ENCODE peak calls at places on chromosomes 6 and 20, in nine cellular contexts. One of them, this sample, is unnamed.

GRCh38 chr20:63058696-63059335 is 52.1 kb upstream of the BHLHE23 start:
- DNase-seq in A549: no peak
- DNase-seq in AG04450: no peak
- DNase-seq in cardiac muscle cell: no peak
- DNase-seq in pancreas: no peak
- DNase-seq in tibial artery: peak
- DNase-seq in tibial nerve: no peak
- DNase-seq in PC-3: no peak
- DNase-seq in SK-N-SH: no peak
- DNase-seq in this sample: no peak

GRCh38 chr6:33700391-33701050 is 11.0 kb downstream of the UQCC2 start:
- DNase-seq in cardiac muscle cell: peak
- DNase-seq in tibial nerve: no peak
- DNase-seq in AG04450: peak
- DNase-seq in tibial artery: no peak
- DNase-seq in A549: peak
- DNase-seq in PC-3: peak
- DNase-seq in SK-N-SH: peak
- DNase-seq in pancreas: peak
- DNase-seq in this sample: no peak

GRCh38 chr20:481167-481566 is 18.8 kb upstream of the TBC1D20 start:
- DNase-seq in PC-3: no peak
- DNase-seq in A549: no peak
- DNase-seq in cardiac muscle cell: no peak
- DNase-seq in SK-N-SH: no peak
- DNase-seq in tibial nerve: no peak
- DNase-seq in AG04450: no peak
- DNase-seq in tibial artery: no peak
- DNase-seq in pancreas: no peak
- DNase-seq in this sample: no peak

GRCh38 chr6:46521464-46521971 is 30.3 kb upstream of the RCAN2 start:
- DNase-seq in cardiac muscle cell: no peak
- DNase-seq in PC-3: no peak
- DNase-seq in A549: no peak
- DNase-seq in SK-N-SH: no peak
- DNase-seq in AG04450: no peak
- DNase-seq in pancreas: no peak
- DNase-seq in tibial artery: no peak
- DNase-seq in tibial nerve: no peak
- DNase-seq in this sample: no peak

GRCh38 chr20:61387204-61387958 is 135.3 kb downstream of the CDH4 start:
- DNase-seq in tibial nerve: no peak
- DNase-seq in A549: peak
- DNase-seq in SK-N-SH: peak
- DNase-seq in pancreas: peak
- DNase-seq in PC-3: no peak
- DNase-seq in tibial artery: no peak
- DNase-seq in AG04450: no peak
- DNase-seq in cardiac muscle cell: peak
- DNase-seq in this sample: no peak

GRCh38 chr20:31496761-31497295 is 17.4 kb upstream of the HM13 start:
- DNase-seq in cardiac muscle cell: peak
- DNase-seq in tibial nerve: peak
- DNase-seq in A549: no peak
- DNase-seq in AG04450: no peak
- DNase-seq in pancreas: no peak
- DNase-seq in SK-N-SH: no peak
- DNase-seq in tibial artery: peak
- DNase-seq in PC-3: no peak
- DNase-seq in this sample: peak

GRCh38 chr20:11906626-11907480 is 10.8 kb upstream of the BTBD3 start:
- DNase-seq in A549: no peak
- DNase-seq in cardiac muscle cell: no peak
- DNase-seq in pancreas: no peak
- DNase-seq in AG04450: no peak
- DNase-seq in tibial artery: no peak
- DNase-seq in tibial nerve: no peak
- DNase-seq in PC-3: peak
- DNase-seq in SK-N-SH: no peak
- DNase-seq in this sample: no peak

GRCh38 chr6:39929733-39930461 is 4.4 kb downstream of the MOCS1 start:
- DNase-seq in PC-3: peak
- DNase-seq in SK-N-SH: no peak
- DNase-seq in tibial nerve: no peak
- DNase-seq in A549: no peak
- DNase-seq in tibial artery: no peak
- DNase-seq in cardiac muscle cell: peak
- DNase-seq in pancreas: no peak
- DNase-seq in AG04450: no peak
- DNase-seq in this sample: no peak

GRCh38 chr6:11363881-11364576 is 131.6 kb upstream of the NEDD9 start:
- DNase-seq in pancreas: no peak
- DNase-seq in A549: no peak
- DNase-seq in SK-N-SH: no peak
- DNase-seq in PC-3: no peak
- DNase-seq in cardiac muscle cell: no peak
- DNase-seq in tibial artery: no peak
- DNase-seq in AG04450: no peak
- DNase-seq in tibial nerve: no peak
- DNase-seq in this sample: no peak

GRCh38 chr6:161544801-161545490 is 271.1 kb upstream of the AGPAT4 start:
- DNase-seq in cardiac muscle cell: no peak
- DNase-seq in A549: no peak
- DNase-seq in pancreas: no peak
- DNase-seq in tibial nerve: no peak
- DNase-seq in PC-3: no peak
- DNase-seq in AG04450: no peak
- DNase-seq in tibial artery: no peak
- DNase-seq in SK-N-SH: no peak
- DNase-seq in this sample: no peak

GRCh38 chr6:109349419-109349987 is 32.8 kb downstream of the CD164 start:
- DNase-seq in cardiac muscle cell: peak
- DNase-seq in PC-3: peak
- DNase-seq in AG04450: peak
- DNase-seq in tibial nerve: no peak
- DNase-seq in tibial artery: no peak
- DNase-seq in SK-N-SH: peak
- DNase-seq in A549: peak
- DNase-seq in pancreas: peak
- DNase-seq in this sample: no peak

GRCh38 chr20:32356935-32357868 is 929 bp upstream of the ASXL1 start:
- DNase-seq in cardiac muscle cell: peak
- DNase-seq in pancreas: peak
- DNase-seq in PC-3: peak
- DNase-seq in AG04450: no peak
- DNase-seq in A549: no peak
- DNase-seq in SK-N-SH: peak
- DNase-seq in tibial nerve: no peak
- DNase-seq in tibial artery: peak
- DNase-seq in this sample: no peak

GRCh38 chr6:24766685-24767462 is 7.9 kb upstream of the GMNN start:
- DNase-seq in tibial nerve: no peak
- DNase-seq in SK-N-SH: peak
- DNase-seq in tibial artery: no peak
- DNase-seq in A549: peak
- DNase-seq in PC-3: peak
- DNase-seq in pancreas: no peak
- DNase-seq in AG04450: no peak
- DNase-seq in cardiac muscle cell: peak
- DNase-seq in this sample: no peak

GRCh38 chr6:23016701-23017100 is 447.3 kb downstream of the HDGFL1 start:
- DNase-seq in PC-3: no peak
- DNase-seq in tibial artery: no peak
- DNase-seq in SK-N-SH: no peak
- DNase-seq in pancreas: no peak
- DNase-seq in A549: no peak
- DNase-seq in AG04450: no peak
- DNase-seq in tibial nerve: no peak
- DNase-seq in cardiac muscle cell: no peak
- DNase-seq in this sample: no peak

GRCh38 chr6:35948725-35949124 is 27.8 kb upstream of the SRPK1 start:
- DNase-seq in SK-N-SH: no peak
- DNase-seq in PC-3: peak
- DNase-seq in cardiac muscle cell: peak
- DNase-seq in A549: no peak
- DNase-seq in AG04450: no peak
- DNase-seq in tibial artery: no peak
- DNase-seq in tibial nerve: no peak
- DNase-seq in pancreas: no peak
- DNase-seq in this sample: no peak

GRCh38 chr6:104958720-104959452 is 2.0 kb downstream of the LIN28B start:
- DNase-seq in A549: no peak
- DNase-seq in PC-3: no peak
- DNase-seq in cardiac muscle cell: no peak
- DNase-seq in pancreas: no peak
- DNase-seq in SK-N-SH: no peak
- DNase-seq in tibial nerve: no peak
- DNase-seq in tibial artery: no peak
- DNase-seq in AG04450: no peak
- DNase-seq in this sample: no peak

GRCh38 chr6:33251390-33252012 is 20.2 kb downstream of the VPS52 start:
- DNase-seq in pancreas: no peak
- DNase-seq in tibial artery: peak
- DNase-seq in PC-3: no peak
- DNase-seq in tibial nerve: no peak
- DNase-seq in AG04450: no peak
- DNase-seq in cardiac muscle cell: no peak
- DNase-seq in SK-N-SH: no peak
- DNase-seq in A549: no peak
- DNase-seq in this sample: no peak

GRCh38 chr6:44966449-44967091 is 361.6 kb upstream of the RUNX2 start:
- DNase-seq in SK-N-SH: no peak
- DNase-seq in cardiac muscle cell: peak
- DNase-seq in pancreas: no peak
- DNase-seq in tibial nerve: no peak
- DNase-seq in tibial artery: no peak
- DNase-seq in A549: peak
- DNase-seq in PC-3: peak
- DNase-seq in AG04450: no peak
- DNase-seq in this sample: no peak

GRCh38 chr6:158481612-158482473 is 78.0 kb upstream of the TMEM181 start:
- DNase-seq in pancreas: no peak
- DNase-seq in PC-3: peak
- DNase-seq in tibial artery: no peak
- DNase-seq in SK-N-SH: no peak
- DNase-seq in A549: peak
- DNase-seq in AG04450: no peak
- DNase-seq in tibial nerve: no peak
- DNase-seq in cardiac muscle cell: peak
- DNase-seq in this sample: no peak

DNA sequence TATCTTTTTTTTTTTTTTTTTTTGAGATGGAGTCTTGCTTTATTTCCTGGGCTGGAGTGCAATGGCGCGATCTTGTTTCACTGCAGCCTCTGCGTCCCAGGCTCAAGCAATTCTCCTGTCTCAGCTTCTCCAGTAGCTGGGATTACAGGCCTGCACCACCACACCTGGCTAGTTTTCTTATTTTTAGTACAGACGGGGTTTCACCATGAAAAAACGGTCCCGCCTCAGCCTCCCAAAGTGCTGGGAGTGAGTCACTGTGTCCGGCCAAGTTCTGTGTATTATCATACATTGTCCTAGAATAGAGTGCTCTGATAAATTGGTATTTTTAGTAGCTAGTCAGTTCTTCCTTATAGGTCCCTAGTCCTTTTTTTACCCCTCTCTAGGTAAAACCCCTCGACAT is 2.8 kb downstream of the SNRPC start:
- DNase-seq in AG04450: no peak
- DNase-seq in A549: no peak
- DNase-seq in tibial artery: no peak
- DNase-seq in PC-3: no peak
- DNase-seq in SK-N-SH: no peak
- DNase-seq in cardiac muscle cell: no peak
- DNase-seq in pancreas: no peak
- DNase-seq in tibial nerve: no peak
- DNase-seq in this sample: no peak
- H3K27ac ChIP-seq in AG04450: no peak
- H3K27ac ChIP-seq in A549: no peak
- H3K27ac ChIP-seq in tibial artery: no peak
- H3K27ac ChIP-seq in PC-3: no peak
- H3K27ac ChIP-seq in SK-N-SH: no peak
- H3K27ac ChIP-seq in cardiac muscle cell: no peak
- H3K27ac ChIP-seq in pancreas: no peak
- H3K27ac ChIP-seq in tibial nerve: no peak
- H3K27ac ChIP-seq in this sample: no peak

GRCh38 chr6:127120787-127121636 is 2.5 kb downstream of the RSPO3 start:
- DNase-seq in AG04450: peak
- DNase-seq in SK-N-SH: peak
- DNase-seq in pancreas: peak
- DNase-seq in PC-3: peak
- DNase-seq in A549: peak
- DNase-seq in cardiac muscle cell: peak
- DNase-seq in tibial artery: peak
- DNase-seq in tibial nerve: peak
- DNase-seq in this sample: no peak
- H3K4me3 ChIP-seq in AG04450: no peak
- H3K4me3 ChIP-seq in SK-N-SH: peak
- H3K4me3 ChIP-seq in pancreas: peak
- H3K4me3 ChIP-seq in PC-3: no peak
- H3K4me3 ChIP-seq in A549: peak
- H3K4me3 ChIP-seq in cardiac muscle cell: peak
- H3K4me3 ChIP-seq in tibial artery: peak
- H3K4me3 ChIP-seq in tibial nerve: peak
- H3K4me3 ChIP-seq in this sample: peak

DNA sequence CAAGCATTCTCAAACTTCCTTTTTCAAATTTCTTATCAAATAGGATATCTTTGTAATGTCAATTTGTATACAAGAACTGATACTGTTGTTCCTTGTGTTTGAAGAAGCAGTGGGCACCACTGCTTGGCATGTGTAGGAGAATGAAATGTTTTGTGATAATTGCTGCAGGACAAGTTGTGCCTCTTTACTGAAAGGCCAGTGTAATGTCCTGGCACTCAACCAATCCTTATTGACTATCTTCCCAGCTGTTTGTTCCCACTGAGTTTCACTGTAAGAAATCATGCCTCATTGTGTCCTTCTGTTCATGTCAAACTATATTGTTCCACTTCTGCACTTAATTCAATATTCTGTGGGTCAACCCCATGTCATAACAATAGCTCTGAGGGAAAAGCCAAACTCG is 136.1 kb upstream of the FAM83B start:
- DNase-seq in AG04450: no peak
- DNase-seq in cardiac muscle cell: no peak
- DNase-seq in tibial nerve: no peak
- DNase-seq in SK-N-SH: no peak
- DNase-seq in tibial artery: no peak
- DNase-seq in PC-3: no peak
- DNase-seq in pancreas: peak
- DNase-seq in A549: no peak
- DNase-seq in this sample: no peak
- H3K27ac ChIP-seq in AG04450: no peak
- H3K27ac ChIP-seq in cardiac muscle cell: no peak
- H3K27ac ChIP-seq in tibial nerve: no peak
- H3K27ac ChIP-seq in SK-N-SH: no peak
- H3K27ac ChIP-seq in tibial artery: no peak
- H3K27ac ChIP-seq in PC-3: no peak
- H3K27ac ChIP-seq in pancreas: no peak
- H3K27ac ChIP-seq in A549: no peak
- H3K27ac ChIP-seq in this sample: no peak

DNA sequence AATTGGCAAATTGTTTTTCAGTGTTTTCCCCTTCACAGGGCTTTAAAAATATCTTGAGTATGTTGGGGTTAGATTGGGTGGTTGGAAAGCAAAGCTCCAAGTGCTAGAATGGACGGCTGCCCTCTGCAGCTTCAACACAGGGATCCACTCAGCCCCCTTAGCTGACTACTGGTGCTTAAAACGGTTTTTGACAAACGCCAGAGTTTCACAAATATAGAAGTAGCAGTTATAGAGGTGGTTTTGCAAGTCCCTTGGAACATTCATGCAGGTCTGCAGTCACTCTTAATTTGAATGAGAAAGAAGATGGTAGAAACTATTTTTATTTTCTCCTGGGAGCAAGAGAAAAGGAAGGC is 175.9 kb downstream of the ARID1B start:
- DNase-seq in tibial nerve: no peak
- DNase-seq in PC-3: no peak
- DNase-seq in tibial artery: no peak
- DNase-seq in pancreas: no peak
- DNase-seq in A549: no peak
- DNase-seq in cardiac muscle cell: peak
- DNase-seq in SK-N-SH: peak
- DNase-seq in AG04450: no peak
- DNase-seq in this sample: no peak
- H3K4me3 ChIP-seq in tibial nerve: no peak
- H3K4me3 ChIP-seq in PC-3: peak
- H3K4me3 ChIP-seq in tibial artery: peak
- H3K4me3 ChIP-seq in pancreas: no peak
- H3K4me3 ChIP-seq in A549: peak
- H3K4me3 ChIP-seq in cardiac muscle cell: peak
- H3K4me3 ChIP-seq in SK-N-SH: peak
- H3K4me3 ChIP-seq in AG04450: peak
- H3K4me3 ChIP-seq in this sample: peak

This sample was measured in thoracic aorta.